ENCODE peak calls at places on chromosomes 4 and X, in eight cellular contexts. S is LHCN-M2, R is pancreas, U is HL-60, B is NCI-H2081 treated with DMSO at 0.1 percent for 48 hours, L is lower leg skin, M is Peyer's patch, N is GM20000. G is an unnamed sample.

GRCh38 chr4:99202094-99202493 is 17.0 kb downstream of the ADH6 start:
- DNase-seq in S (no peak), R (no peak), U (no peak), B (no peak), L (no peak), M (no peak), N (no peak), G (no peak)

GRCh38 chrX:9874483-9874882 is 88.3 kb downstream of the SHROOM2 start:
- DNase-seq in S (no peak), R (no peak), U (no peak), B (no peak), L (no peak), M (no peak), N (no peak), G (no peak)

GRCh38 chrX:135295238-135295943 is 13.9 kb upstream of the ETDC start:
- DNase-seq in S (no peak), R (peak; percentile 17), U (no peak), B (no peak), L (no peak), M (peak; percentile 45), N (peak; percentile 53), G (peak; percentile 25)

GRCh38 chr4:124095596-124095995 is 616.9 kb downstream of the ANKRD50 start:
- DNase-seq in S (no peak), R (no peak), U (no peak), B (no peak), L (no peak), M (no peak), N (no peak), G (no peak)

GRCh38 chr4:54318904-54319303 is 89.8 kb downstream of the PDGFRA start:
- DNase-seq in S (peak; percentile 37), R (no peak), U (peak; percentile 40), B (no peak), L (no peak), M (no peak), N (peak; percentile 53), G (no peak)

GRCh38 chrX:122582280-122582679 is 601.8 kb upstream of the GRIA3 start:
- DNase-seq in S (peak; percentile 26), R (no peak), U (no peak), B (no peak), L (no peak), M (no peak), N (no peak), G (no peak)

GRCh38 chr4:184345573-184345922 is 127.9 kb upstream of the ENPP6 start:
- DNase-seq in S (peak; percentile 6), R (no peak), U (peak; percentile 71), B (no peak), L (no peak), M (no peak), N (no peak), G (peak; percentile 74)

GRCh38 chr4:158758142-158758541 is 10.7 kb upstream of the FNIP2 start:
- DNase-seq in S (peak; percentile 22), R (no peak), U (no peak), B (no peak), L (no peak), M (no peak), N (no peak), G (no peak)

GRCh38 chrX:153055827-153056748 is at the start of gene PNMA3:
- DNase-seq in S (no peak), R (no peak), U (no peak), B (no peak), L (no peak), M (no peak), N (no peak), G (peak; percentile 51)

GRCh38 chrX:65862638-65863037 is 177.2 kb downstream of the VSIG4 start:
- DNase-seq in S (no peak), R (no peak), U (no peak), B (no peak), L (no peak), M (no peak), N (no peak), G (no peak)